ENCODE peak calls at places on chromosomes 7 and 10, in six cellular contexts. M is Panc1, O is tibial artery, K is transverse colon, J is pancreas, L is fibroblast of lung. E is an unnamed sample.

GRCh38 chr7:51789494-51789893 is 472.9 kb upstream of the COBL start:
- DNase-seq in M (no peak), O (no peak), L (no peak), K (no peak), J (no peak), E (no peak)

GRCh38 chr7:142111509-142111908 is at the start of gene MGAM2:
- DNase-seq in K (peak), J (no peak), M (no peak), L (no peak), O (no peak), E (no peak)

GRCh38 chr10:10959666-10960065 is 58.0 kb upstream of the CELF2 start:
- DNase-seq in L (no peak), K (no peak), M (no peak), O (no peak), J (no peak), E (no peak)

GRCh38 chr7:39501358-39501757 is 64.8 kb upstream of the YAE1 start:
- DNase-seq in L (peak), J (no peak), M (no peak), O (no peak), K (no peak), E (no peak)

GRCh38 chr7:16921644-16922257 is 40.0 kb upstream of the AGR3 start:
- DNase-seq in L (peak), K (no peak), O (no peak), M (no peak), J (no peak), E (no peak)

GRCh38 chr10:113019692-113020424 is 69.8 kb downstream of the TCF7L2 start:
- DNase-seq in M (no peak), O (no peak), J (peak), K (no peak), L (no peak), E (no peak)

GRCh38 chr10:130778166-130778545 is 533.4 kb downstream of the TCERG1L start:
- DNase-seq in M (no peak), O (peak), J (no peak), L (no peak), K (no peak), E (no peak)

GRCh38 chr7:55512635-55513034 is 59.7 kb downstream of the VOPP1 start:
- DNase-seq in K (no peak), M (no peak), J (no peak), L (no peak), O (peak), E (no peak)

GRCh38 chr10:3986407-3987141 is 201.6 kb upstream of the KLF6 start:
- DNase-seq in L (no peak), O (no peak), J (no peak), M (no peak), K (no peak), E (no peak)
- H3K27ac ChIP-seq in L (no peak), O (no peak), J (no peak), M (peak), K (no peak), E (no peak)

GRCh38 chr10:50310560-50311174 is 59.4 kb upstream of the ASAH2 start:
- DNase-seq in M (peak), L (no peak), O (no peak), K (peak), J (no peak), E (no peak)
- TF ChIP-seq CTCF in M (peak), L (peak), O (no peak), K (peak), J (no peak), E (no peak)

DNA sequence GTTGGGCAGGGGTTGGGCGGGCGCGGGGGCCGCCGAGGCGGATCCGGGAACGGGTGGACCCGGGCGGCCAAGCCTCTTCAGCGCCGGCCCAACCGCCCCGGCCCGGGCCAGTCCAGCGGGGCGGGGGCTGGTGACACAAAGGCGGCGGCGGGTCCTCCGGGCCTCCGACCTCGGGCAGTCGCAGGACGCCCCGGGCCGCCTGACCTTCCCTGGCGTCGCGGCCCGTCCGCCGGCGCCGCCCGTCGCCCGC is 54.2 kb downstream of the METTL2B start:
- DNase-seq in L (no peak), K (no peak), J (no peak), O (no peak), M (no peak), E (no peak)
- H3K27ac ChIP-seq in L (peak), K (peak), J (peak), O (peak), M (no peak), E (peak)

GRCh38 chr10:103543617-103544525 is 50.4 kb downstream of the NEURL1 start:
- DNase-seq in O (peak), K (no peak), L (no peak), M (no peak), J (no peak), E (no peak)

GRCh38 chr10:103546401-103546800 is 52.9 kb downstream of the NEURL1 start:
- DNase-seq in M (no peak), K (no peak), O (peak), L (no peak), J (peak), E (no peak)

GRCh38 chr10:103544657-103545310 is 51.3 kb downstream of the NEURL1 start:
- DNase-seq in J (no peak), K (no peak), O (peak), L (no peak), M (no peak), E (no peak)

GRCh38 chr10:103545771-103546281 is 52.3 kb downstream of the NEURL1 start:
- DNase-seq in L (no peak), M (no peak), J (peak), K (no peak), O (peak), E (no peak)

GRCh38 chr10:103545366-103545765 is 51.9 kb downstream of the NEURL1 start:
- DNase-seq in L (no peak), M (no peak), O (no peak), J (no peak), K (no peak), E (no peak)
- TF ChIP-seq CTCF in L (no peak), M (no peak), O (no peak), J (no peak), K (no peak), E (no peak)

DNA sequence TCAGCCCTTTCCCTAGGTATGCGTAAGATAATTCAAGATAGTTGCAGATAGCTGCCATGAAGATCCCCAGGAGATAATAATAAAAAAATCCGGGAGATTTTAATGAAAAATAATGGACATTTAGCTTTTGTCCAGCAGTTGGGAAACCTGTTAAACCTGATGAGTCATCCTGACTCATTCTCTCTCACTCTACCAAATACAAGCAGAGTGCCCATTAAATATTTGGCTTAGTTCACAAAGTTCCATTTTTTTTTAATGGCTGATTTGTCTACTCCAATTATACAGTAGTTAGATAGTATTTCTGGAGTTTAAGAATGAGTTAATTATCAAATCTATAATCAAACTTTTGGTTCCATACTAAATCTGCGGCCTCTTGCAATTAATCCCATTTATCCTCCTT is 2.1 kb upstream of the SHTN1 start:
- DNase-seq in J (no peak), L (peak), O (no peak), M (peak), K (no peak), E (no peak)
- H3K27ac ChIP-seq in J (no peak), L (no peak), O (no peak), M (peak), K (no peak), E (no peak)

DNA sequence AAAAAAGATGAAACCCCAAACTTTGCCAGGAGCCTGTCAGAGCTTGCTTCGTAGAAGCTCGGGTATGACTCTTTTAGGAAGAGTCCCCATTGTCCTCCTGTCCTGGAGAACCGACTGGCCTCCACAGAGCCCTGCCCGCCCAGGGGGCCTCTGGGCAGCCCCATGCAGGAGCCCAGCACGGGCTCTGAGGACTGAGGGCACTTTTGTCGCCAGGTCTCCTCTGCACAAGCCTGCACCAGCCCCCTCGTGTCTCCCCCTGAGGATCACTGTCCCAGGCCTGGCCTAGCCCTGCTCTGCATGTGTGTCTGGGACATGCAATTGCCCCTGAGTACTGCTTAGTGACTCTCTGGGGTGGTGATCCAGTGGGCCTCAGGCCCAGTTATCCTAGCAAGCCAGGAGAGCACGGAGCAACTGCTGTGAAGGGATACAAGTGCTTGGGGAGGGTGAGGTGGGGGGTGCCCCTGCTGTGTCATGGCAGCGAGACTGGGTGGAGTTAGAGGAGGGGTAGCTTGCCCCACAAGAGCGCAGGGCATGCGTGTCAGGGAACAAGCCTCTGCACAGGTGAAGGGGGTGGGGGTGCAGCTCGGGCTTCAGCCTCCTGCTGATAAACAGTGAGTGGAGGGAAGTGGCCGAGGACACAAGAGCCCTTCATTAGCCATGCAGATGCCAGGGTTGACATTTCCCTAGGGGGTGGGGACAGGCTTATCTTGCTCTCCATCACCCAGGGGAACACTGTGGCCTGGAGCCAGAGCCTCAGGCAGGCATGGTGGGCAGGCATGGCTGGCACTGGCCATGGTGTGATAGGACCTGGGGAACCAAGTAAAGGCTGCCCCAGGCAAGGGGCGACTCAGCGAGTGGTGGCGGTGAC is 143.4 kb downstream of the C10orf105 start:
- DNase-seq in J (no peak), K (no peak), L (no peak), M (no peak), O (no peak), E (no peak)
- TF ChIP-seq CTCF in J (no peak), K (no peak), L (no peak), M (no peak), O (no peak), E (no peak)

GRCh38 chr7:136657332-136657942 is 211.0 kb upstream of the CHRM2 start:
- DNase-seq in K (no peak), M (no peak), J (no peak), O (no peak), L (no peak), E (no peak)

GRCh38 chr7:136656516-136656915 is 211.9 kb upstream of the CHRM2 start:
- DNase-seq in L (no peak), K (no peak), M (no peak), J (no peak), O (no peak), E (no peak)

GRCh38 chr7:136652635-136653370 is 215.6 kb upstream of the CHRM2 start:
- DNase-seq in O (no peak), K (no peak), L (peak), J (no peak), M (no peak), E (no peak)

GRCh38 chr7:136655414-136655813 is 213.0 kb upstream of the CHRM2 start:
- DNase-seq in O (no peak), K (no peak), M (no peak), L (no peak), J (no peak), E (no peak)

DNA sequence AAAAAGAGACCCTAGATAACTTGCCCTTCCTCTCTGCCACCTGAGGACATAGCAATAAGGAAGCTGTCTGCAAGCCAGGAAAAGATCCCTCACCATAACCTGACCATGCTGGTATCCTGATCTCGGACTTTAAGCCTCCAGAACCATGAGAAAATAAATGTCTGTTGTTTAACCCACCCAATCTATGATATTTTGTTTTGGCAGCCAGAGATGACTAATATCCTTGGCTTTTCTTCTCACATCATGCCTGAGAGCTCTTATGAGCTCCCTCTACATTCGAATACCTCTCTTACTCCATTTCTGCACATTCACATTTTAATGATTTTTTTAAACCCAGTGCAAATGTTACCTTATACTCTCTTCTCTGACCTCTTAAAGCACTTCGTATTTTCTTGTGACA is 214.0 kb upstream of the CHRM2 start:
- DNase-seq in J (no peak), L (peak), K (no peak), M (no peak), O (no peak), E (no peak)
- H3K27ac ChIP-seq in J (no peak), L (no peak), K (no peak), M (no peak), O (no peak), E (no peak)

GRCh38 chr7:135510603-135511183 is 791 bp upstream of the CNOT4 start:
- DNase-seq in O (no peak), J (peak), K (no peak), L (no peak), M (peak), E (no peak)
- TF ChIP-seq CTCF in O (no peak), J (no peak), K (no peak), L (peak), M (peak), E (no peak)

DNA sequence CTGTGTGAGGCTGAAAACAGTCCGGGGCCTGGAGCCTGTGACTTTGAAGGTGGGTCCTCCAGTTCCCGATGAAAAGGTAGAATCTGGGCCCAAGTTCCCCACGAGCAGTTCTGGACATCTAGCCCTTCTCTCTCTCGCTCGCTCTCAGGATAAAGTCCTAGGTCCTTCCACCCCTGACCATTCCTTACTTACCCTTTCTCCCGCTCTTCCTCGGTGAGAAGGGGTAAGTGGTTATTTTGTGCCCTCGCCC is 708 bp downstream of the IMMP2L start:
- DNase-seq in O (no peak), M (no peak), J (no peak), K (no peak), L (peak), E (no peak)
- H3K27ac ChIP-seq in O (peak), M (peak), J (peak), K (peak), L (peak), E (peak)